ENCODE peak calls at places on chromosomes 5 and 9, in seven cellular contexts. One of them, this sample, is unnamed.

GRCh38 chr9:137669261-137669672 is 50.5 kb downstream of the EHMT1 start:
- DNase-seq in activated CD4-positive, CD25-positive, alpha-beta regulatory T cell treated with anti-CD3 and anti-CD28 coated beads, Interleukin-2, amount 50 U/mL, for 72 hours: no peak
- DNase-seq in endothelial cell: no peak
- DNase-seq in glutamatergic neuron: no peak
- DNase-seq in M059J: no peak
- DNase-seq in stimulated activated CD8-positive, alpha-beta memory T cell treated with anti-CD3 and anti-CD28 coated beads, Interleukin-12 subunit alpha, Interleukin-12 subunit beta, amount 100 ng/mL, for 1 hour: no peak
- DNase-seq in SW480: no peak
- DNase-seq in this sample: no peak

GRCh38 chr5:120463991-120464626 is at the start of gene PRR16:
- DNase-seq in glutamatergic neuron: peak; percentile 80
- DNase-seq in endothelial cell: peak; percentile 66
- DNase-seq in SW480: no peak
- DNase-seq in stimulated activated CD8-positive, alpha-beta memory T cell treated with anti-CD3 and anti-CD28 coated beads, Interleukin-12 subunit alpha, Interleukin-12 subunit beta, amount 100 ng/mL, for 1 hour: no peak
- DNase-seq in M059J: peak; percentile 77
- DNase-seq in activated CD4-positive, CD25-positive, alpha-beta regulatory T cell treated with anti-CD3 and anti-CD28 coated beads, Interleukin-2, amount 50 U/mL, for 72 hours: no peak
- DNase-seq in this sample: no peak

GRCh38 chr5:44862808-44863207 is 54.1 kb downstream of the MRPS30 start:
- DNase-seq in glutamatergic neuron: no peak
- DNase-seq in stimulated activated CD8-positive, alpha-beta memory T cell treated with anti-CD3 and anti-CD28 coated beads, Interleukin-12 subunit alpha, Interleukin-12 subunit beta, amount 100 ng/mL, for 1 hour: no peak
- DNase-seq in activated CD4-positive, CD25-positive, alpha-beta regulatory T cell treated with anti-CD3 and anti-CD28 coated beads, Interleukin-2, amount 50 U/mL, for 72 hours: no peak
- DNase-seq in M059J: peak; percentile 52
- DNase-seq in endothelial cell: no peak
- DNase-seq in SW480: peak; percentile 33
- DNase-seq in this sample: no peak

GRCh38 chr9:20320921-20321320 is 301.4 kb downstream of the MLLT3 start:
- DNase-seq in M059J: no peak
- DNase-seq in stimulated activated CD8-positive, alpha-beta memory T cell treated with anti-CD3 and anti-CD28 coated beads, Interleukin-12 subunit alpha, Interleukin-12 subunit beta, amount 100 ng/mL, for 1 hour: no peak
- DNase-seq in glutamatergic neuron: no peak
- DNase-seq in activated CD4-positive, CD25-positive, alpha-beta regulatory T cell treated with anti-CD3 and anti-CD28 coated beads, Interleukin-2, amount 50 U/mL, for 72 hours: no peak
- DNase-seq in SW480: no peak
- DNase-seq in endothelial cell: no peak
- DNase-seq in this sample: no peak

GRCh38 chr9:127982912-127983311 is 2.1 kb upstream of the EEIG1 start:
- DNase-seq in M059J: no peak
- DNase-seq in stimulated activated CD8-positive, alpha-beta memory T cell treated with anti-CD3 and anti-CD28 coated beads, Interleukin-12 subunit alpha, Interleukin-12 subunit beta, amount 100 ng/mL, for 1 hour: no peak
- DNase-seq in glutamatergic neuron: no peak
- DNase-seq in activated CD4-positive, CD25-positive, alpha-beta regulatory T cell treated with anti-CD3 and anti-CD28 coated beads, Interleukin-2, amount 50 U/mL, for 72 hours: no peak
- DNase-seq in endothelial cell: no peak
- DNase-seq in SW480: no peak
- DNase-seq in this sample: no peak

GRCh38 chr9:5696884-5697283 is 68.0 kb downstream of the RIC1 start:
- DNase-seq in endothelial cell: no peak
- DNase-seq in activated CD4-positive, CD25-positive, alpha-beta regulatory T cell treated with anti-CD3 and anti-CD28 coated beads, Interleukin-2, amount 50 U/mL, for 72 hours: no peak
- DNase-seq in stimulated activated CD8-positive, alpha-beta memory T cell treated with anti-CD3 and anti-CD28 coated beads, Interleukin-12 subunit alpha, Interleukin-12 subunit beta, amount 100 ng/mL, for 1 hour: no peak
- DNase-seq in glutamatergic neuron: no peak
- DNase-seq in SW480: no peak
- DNase-seq in M059J: no peak
- DNase-seq in this sample: no peak

GRCh38 chr9:7145361-7146069 is 387.7 kb downstream of the KDM4C start:
- DNase-seq in stimulated activated CD8-positive, alpha-beta memory T cell treated with anti-CD3 and anti-CD28 coated beads, Interleukin-12 subunit alpha, Interleukin-12 subunit beta, amount 100 ng/mL, for 1 hour: no peak
- DNase-seq in activated CD4-positive, CD25-positive, alpha-beta regulatory T cell treated with anti-CD3 and anti-CD28 coated beads, Interleukin-2, amount 50 U/mL, for 72 hours: no peak
- DNase-seq in glutamatergic neuron: no peak
- DNase-seq in M059J: no peak
- DNase-seq in SW480: no peak
- DNase-seq in endothelial cell: no peak
- DNase-seq in this sample: no peak

GRCh38 chr9:74666625-74667316 is 169.6 kb downstream of the RORB start:
- DNase-seq in stimulated activated CD8-positive, alpha-beta memory T cell treated with anti-CD3 and anti-CD28 coated beads, Interleukin-12 subunit alpha, Interleukin-12 subunit beta, amount 100 ng/mL, for 1 hour: no peak
- DNase-seq in glutamatergic neuron: no peak
- DNase-seq in M059J: peak; percentile 8
- DNase-seq in endothelial cell: no peak
- DNase-seq in activated CD4-positive, CD25-positive, alpha-beta regulatory T cell treated with anti-CD3 and anti-CD28 coated beads, Interleukin-2, amount 50 U/mL, for 72 hours: no peak
- DNase-seq in SW480: no peak
- DNase-seq in this sample: no peak

GRCh38 chr5:119943148-119943547 is 313.8 kb downstream of the FAM170A start:
- DNase-seq in SW480: no peak
- DNase-seq in endothelial cell: no peak
- DNase-seq in activated CD4-positive, CD25-positive, alpha-beta regulatory T cell treated with anti-CD3 and anti-CD28 coated beads, Interleukin-2, amount 50 U/mL, for 72 hours: no peak
- DNase-seq in M059J: peak; percentile 32
- DNase-seq in stimulated activated CD8-positive, alpha-beta memory T cell treated with anti-CD3 and anti-CD28 coated beads, Interleukin-12 subunit alpha, Interleukin-12 subunit beta, amount 100 ng/mL, for 1 hour: no peak
- DNase-seq in glutamatergic neuron: no peak
- DNase-seq in this sample: no peak

GRCh38 chr9:131203438-131204219 is 72.7 kb downstream of the FAM78A start:
- DNase-seq in glutamatergic neuron: peak; percentile 38
- DNase-seq in endothelial cell: no peak
- DNase-seq in M059J: no peak
- DNase-seq in SW480: no peak
- DNase-seq in activated CD4-positive, CD25-positive, alpha-beta regulatory T cell treated with anti-CD3 and anti-CD28 coated beads, Interleukin-2, amount 50 U/mL, for 72 hours: no peak
- DNase-seq in stimulated activated CD8-positive, alpha-beta memory T cell treated with anti-CD3 and anti-CD28 coated beads, Interleukin-12 subunit alpha, Interleukin-12 subunit beta, amount 100 ng/mL, for 1 hour: no peak
- DNase-seq in this sample: no peak

GRCh38 chr9:87280421-87280820 is 217.2 kb upstream of the DAPK1 start:
- DNase-seq in activated CD4-positive, CD25-positive, alpha-beta regulatory T cell treated with anti-CD3 and anti-CD28 coated beads, Interleukin-2, amount 50 U/mL, for 72 hours: no peak
- DNase-seq in SW480: no peak
- DNase-seq in endothelial cell: no peak
- DNase-seq in glutamatergic neuron: no peak
- DNase-seq in stimulated activated CD8-positive, alpha-beta memory T cell treated with anti-CD3 and anti-CD28 coated beads, Interleukin-12 subunit alpha, Interleukin-12 subunit beta, amount 100 ng/mL, for 1 hour: no peak
- DNase-seq in M059J: peak; percentile 99
- DNase-seq in this sample: no peak

GRCh38 chr5:73625905-73626811 is at the start of gene ARHGEF28:
- DNase-seq in SW480: peak; percentile 66
- DNase-seq in glutamatergic neuron: peak; percentile 54
- DNase-seq in stimulated activated CD8-positive, alpha-beta memory T cell treated with anti-CD3 and anti-CD28 coated beads, Interleukin-12 subunit alpha, Interleukin-12 subunit beta, amount 100 ng/mL, for 1 hour: peak; percentile 2
- DNase-seq in endothelial cell: peak; percentile 26
- DNase-seq in activated CD4-positive, CD25-positive, alpha-beta regulatory T cell treated with anti-CD3 and anti-CD28 coated beads, Interleukin-2, amount 50 U/mL, for 72 hours: no peak
- DNase-seq in M059J: peak; percentile 79
- DNase-seq in this sample: no peak

GRCh38 chr9:132538071-132538470 is 44.3 kb upstream of the BARHL1 start:
- DNase-seq in activated CD4-positive, CD25-positive, alpha-beta regulatory T cell treated with anti-CD3 and anti-CD28 coated beads, Interleukin-2, amount 50 U/mL, for 72 hours: no peak
- DNase-seq in glutamatergic neuron: no peak
- DNase-seq in M059J: no peak
- DNase-seq in endothelial cell: no peak
- DNase-seq in stimulated activated CD8-positive, alpha-beta memory T cell treated with anti-CD3 and anti-CD28 coated beads, Interleukin-12 subunit alpha, Interleukin-12 subunit beta, amount 100 ng/mL, for 1 hour: no peak
- DNase-seq in SW480: peak; percentile 19
- DNase-seq in this sample: no peak

GRCh38 chr9:4011062-4011461 is 288.8 kb downstream of the GLIS3 start:
- DNase-seq in endothelial cell: no peak
- DNase-seq in M059J: no peak
- DNase-seq in glutamatergic neuron: no peak
- DNase-seq in SW480: no peak
- DNase-seq in activated CD4-positive, CD25-positive, alpha-beta regulatory T cell treated with anti-CD3 and anti-CD28 coated beads, Interleukin-2, amount 50 U/mL, for 72 hours: no peak
- DNase-seq in stimulated activated CD8-positive, alpha-beta memory T cell treated with anti-CD3 and anti-CD28 coated beads, Interleukin-12 subunit alpha, Interleukin-12 subunit beta, amount 100 ng/mL, for 1 hour: no peak
- DNase-seq in this sample: no peak

GRCh38 chr5:166166071-166166470 is 2125.4 kb upstream of the WWC1 start:
- DNase-seq in stimulated activated CD8-positive, alpha-beta memory T cell treated with anti-CD3 and anti-CD28 coated beads, Interleukin-12 subunit alpha, Interleukin-12 subunit beta, amount 100 ng/mL, for 1 hour: no peak
- DNase-seq in endothelial cell: no peak
- DNase-seq in activated CD4-positive, CD25-positive, alpha-beta regulatory T cell treated with anti-CD3 and anti-CD28 coated beads, Interleukin-2, amount 50 U/mL, for 72 hours: no peak
- DNase-seq in M059J: no peak
- DNase-seq in SW480: no peak
- DNase-seq in glutamatergic neuron: no peak
- DNase-seq in this sample: no peak

GRCh38 chr5:65961644-65962043 is 35.3 kb downstream of the ERBIN start:
- DNase-seq in M059J: peak; percentile 73
- DNase-seq in glutamatergic neuron: no peak
- DNase-seq in activated CD4-positive, CD25-positive, alpha-beta regulatory T cell treated with anti-CD3 and anti-CD28 coated beads, Interleukin-2, amount 50 U/mL, for 72 hours: no peak
- DNase-seq in stimulated activated CD8-positive, alpha-beta memory T cell treated with anti-CD3 and anti-CD28 coated beads, Interleukin-12 subunit alpha, Interleukin-12 subunit beta, amount 100 ng/mL, for 1 hour: no peak
- DNase-seq in endothelial cell: no peak
- DNase-seq in SW480: no peak
- DNase-seq in this sample: no peak

GRCh38 chr9:136437430-136437829 is 2.2 kb downstream of the INPP5E start:
- DNase-seq in M059J: peak; percentile 31
- DNase-seq in glutamatergic neuron: no peak
- DNase-seq in activated CD4-positive, CD25-positive, alpha-beta regulatory T cell treated with anti-CD3 and anti-CD28 coated beads, Interleukin-2, amount 50 U/mL, for 72 hours: no peak
- DNase-seq in stimulated activated CD8-positive, alpha-beta memory T cell treated with anti-CD3 and anti-CD28 coated beads, Interleukin-12 subunit alpha, Interleukin-12 subunit beta, amount 100 ng/mL, for 1 hour: no peak
- DNase-seq in endothelial cell: no peak
- DNase-seq in SW480: no peak
- DNase-seq in this sample: no peak

GRCh38 chr5:172775326-172776234 is 4.6 kb upstream of the DUSP1 start:
- DNase-seq in M059J: peak; percentile 48
- DNase-seq in endothelial cell: no peak
- DNase-seq in glutamatergic neuron: no peak
- DNase-seq in activated CD4-positive, CD25-positive, alpha-beta regulatory T cell treated with anti-CD3 and anti-CD28 coated beads, Interleukin-2, amount 50 U/mL, for 72 hours: no peak
- DNase-seq in stimulated activated CD8-positive, alpha-beta memory T cell treated with anti-CD3 and anti-CD28 coated beads, Interleukin-12 subunit alpha, Interleukin-12 subunit beta, amount 100 ng/mL, for 1 hour: no peak
- DNase-seq in SW480: no peak
- DNase-seq in this sample: peak; percentile 79

GRCh38 chr9:4020747-4021296 is 279.0 kb downstream of the GLIS3 start:
- DNase-seq in stimulated activated CD8-positive, alpha-beta memory T cell treated with anti-CD3 and anti-CD28 coated beads, Interleukin-12 subunit alpha, Interleukin-12 subunit beta, amount 100 ng/mL, for 1 hour: no peak
- DNase-seq in activated CD4-positive, CD25-positive, alpha-beta regulatory T cell treated with anti-CD3 and anti-CD28 coated beads, Interleukin-2, amount 50 U/mL, for 72 hours: no peak
- DNase-seq in SW480: no peak
- DNase-seq in M059J: no peak
- DNase-seq in glutamatergic neuron: no peak
- DNase-seq in endothelial cell: no peak
- DNase-seq in this sample: no peak

GRCh38 chr9:136117291-136118060 is 1.2 kb downstream of the TMEM250 start:
- DNase-seq in M059J: peak; percentile 32
- DNase-seq in glutamatergic neuron: no peak
- DNase-seq in stimulated activated CD8-positive, alpha-beta memory T cell treated with anti-CD3 and anti-CD28 coated beads, Interleukin-12 subunit alpha, Interleukin-12 subunit beta, amount 100 ng/mL, for 1 hour: no peak
- DNase-seq in activated CD4-positive, CD25-positive, alpha-beta regulatory T cell treated with anti-CD3 and anti-CD28 coated beads, Interleukin-2, amount 50 U/mL, for 72 hours: no peak
- DNase-seq in endothelial cell: no peak
- DNase-seq in SW480: no peak
- DNase-seq in this sample: no peak

GRCh38 chr9:93258818-93259489 is 75.0 kb downstream of the WNK2 start:
- DNase-seq in activated CD4-positive, CD25-positive, alpha-beta regulatory T cell treated with anti-CD3 and anti-CD28 coated beads, Interleukin-2, amount 50 U/mL, for 72 hours: peak; percentile 22
- DNase-seq in M059J: no peak
- DNase-seq in glutamatergic neuron: peak; percentile 22
- DNase-seq in stimulated activated CD8-positive, alpha-beta memory T cell treated with anti-CD3 and anti-CD28 coated beads, Interleukin-12 subunit alpha, Interleukin-12 subunit beta, amount 100 ng/mL, for 1 hour: no peak
- DNase-seq in endothelial cell: no peak
- DNase-seq in SW480: no peak
- DNase-seq in this sample: no peak

This sample was measured in NK-92 treated with Interleukin-12 subunit alpha and Interleukin-12 subunit beta, amount 100 ng/mL, for 24 hours.